ENCODE peak calls at places on chromosomes 16 and 17, in seven cellular contexts. E is T-helper 1 cell; K is fibroblast of pulmonary artery; B is NCI-H345; O is type B pancreatic cell; L is activated T-cell treated with anti-CD3 and anti-CD28 coated beads, Interleukin-2, amount 50 U/mL, for 24 hours; I is stimulated activated CD4-positive, alpha-beta T cell treated with anti-CD3 and anti-CD28 coated beads, Interleukin-4, amount 100 ng/mL, for 1 hour. R is an unnamed sample.

GRCh38 chr16:86270696-86271095 is 239.6 kb upstream of the FOXF1 start:
- DNase-seq in I (no peak), O (no peak), E (no peak), B (no peak), K (no peak), L (no peak), R (no peak)

GRCh38 chr17:10292057-10292931 is 80.5 kb downstream of the MYH13 start:
- DNase-seq in O (no peak), E (no peak), L (no peak), B (no peak), K (peak), I (no peak), R (no peak)

GRCh38 chr17:9241371-9241712 is 220.0 kb downstream of the NTN1 start:
- DNase-seq in B (no peak), K (no peak), O (no peak), L (no peak), I (no peak), E (no peak), R (no peak)

GRCh38 chr16:8958344-8958808 is 5.3 kb downstream of the USP7 start:
- DNase-seq in O (no peak), B (no peak), E (no peak), I (no peak), K (peak), L (peak), R (no peak)

GRCh38 chr17:2347805-2348685 is 10.7 kb downstream of the SGSM2 start:
- DNase-seq in I (no peak), E (no peak), L (no peak), K (peak), B (peak), O (no peak), R (peak)

GRCh38 chr17:70313450-70313849 is 144.1 kb downstream of the KCNJ2 start:
- DNase-seq in B (no peak), L (no peak), K (no peak), I (no peak), E (no peak), O (no peak), R (no peak)

GRCh38 chr17:82440377-82440981 is 10.1 kb downstream of the CYBC1 start:
- DNase-seq in L (peak), E (no peak), O (no peak), I (no peak), B (no peak), K (no peak), R (peak)

GRCh38 chr17:40474419-40475002 is 26.9 kb downstream of the TNS4 start:
- DNase-seq in L (no peak), K (no peak), O (no peak), B (no peak), E (no peak), I (no peak), R (no peak)

GRCh38 chr17:67800495-67800928 is 24.8 kb upstream of the BPTF start:
- DNase-seq in I (peak), B (peak), L (peak), K (peak), O (peak), E (no peak), R (peak)

GRCh38 chr16:69934751-69935150 is 16.4 kb upstream of the CLEC18A start:
- DNase-seq in I (no peak), O (no peak), L (no peak), E (no peak), K (no peak), B (no peak), R (no peak)

GRCh38 chr17:42387663-42388380 is 420 bp downstream of the STAT3 start:
- DNase-seq in I (peak), O (no peak), L (peak), E (peak), K (no peak), B (peak), R (peak)

GRCh38 chr16:59369523-59369922 is 635.4 kb upstream of the GOT2 start:
- DNase-seq in O (no peak), I (no peak), K (no peak), E (no peak), B (no peak), L (no peak), R (no peak)

GRCh38 chr17:27360507-27360906 is 66.6 kb downstream of the WSB1 start:
- DNase-seq in B (no peak), E (no peak), K (no peak), I (no peak), O (no peak), L (no peak), R (no peak)

GRCh38 chr16:78150233-78150632 is 50.8 kb downstream of the WWOX start:
- DNase-seq in L (no peak), E (no peak), O (no peak), K (no peak), B (no peak), I (no peak), R (no peak)

GRCh38 chr17:9022553-9023388 is 1.5 kb downstream of the NTN1 start:
- DNase-seq in I (peak), L (peak), K (peak), B (no peak), E (no peak), O (no peak), R (no peak)

GRCh38 chr16:4624827-4625616 is 396 bp downstream of the MGRN1 start:
- DNase-seq in E (peak), K (peak), B (peak), O (no peak), I (peak), L (peak), R (peak)

GRCh38 chr17:82583720-82584234 is 64.2 kb downstream of the FOXK2 start:
- DNase-seq in B (no peak), I (no peak), O (no peak), L (peak), K (no peak), E (no peak), R (peak)

GRCh38 chr17:38605852-38606645 is at the start of gene SRCIN1:
- DNase-seq in E (no peak), L (peak), K (no peak), B (peak), I (peak), O (no peak), R (peak)

GRCh38 chr17:1491406-1492248 is 859 bp downstream of the MYO1C start:
- DNase-seq in K (no peak), O (no peak), E (peak), B (peak), I (no peak), L (peak), R (peak)

GRCh38 chr17:32746698-32747097 is 130.2 kb downstream of the MYO1D start:
- DNase-seq in O (no peak), K (peak), I (no peak), E (no peak), L (no peak), B (no peak), R (no peak)

GRCh38 chr17:70074991-70075390 is at the start of gene KCNJ16:
- DNase-seq in I (no peak), L (no peak), K (no peak), O (no peak), B (peak), E (no peak), R (no peak)

GRCh38 chr17:66344473-66344872 is 42.1 kb downstream of the PRKCA start:
- DNase-seq in B (no peak), E (no peak), I (no peak), K (no peak), L (no peak), O (no peak), R (no peak)